ENCODE peak calls at places on chromosomes 12 and 14, in four cellular contexts. I, W, P and D are unnamed samples.

GRCh38 chr14:20757963-20758362 is 10.2 kb upstream of the EDDM3B start:
- DNase-seq in I (no peak), W (no peak), P (no peak), D (peak; percentile 34)

GRCh38 chr14:80658733-80659132 is 282.8 kb downstream of the CEP128 start:
- DNase-seq in I (no peak), W (no peak), P (peak; percentile 79), D (no peak)

GRCh38 chr12:31118831-31119530 is 45.3 kb downstream of the DDX11 start:
- DNase-seq in I (no peak), W (peak; percentile 72), P (no peak), D (no peak)

GRCh38 chr12:75815756-75816155 is 215.8 kb downstream of the PHLDA1 start:
- DNase-seq in I (no peak), W (no peak), P (no peak), D (no peak)

GRCh38 chr14:79043194-79043889 is 873.2 kb downstream of the NRXN3 start:
- DNase-seq in I (no peak), W (no peak), P (no peak), D (no peak)

GRCh38 chr12:40012709-40013108 is 93.2 kb downstream of the SLC2A13 start:
- DNase-seq in I (no peak), W (no peak), P (no peak), D (no peak)

GRCh38 chr12:208813-209212 is 5.1 kb downstream of the SLC6A12 start:
- DNase-seq in I (no peak), W (no peak), P (no peak), D (no peak)

GRCh38 chr14:85853996-85854526 is 324.1 kb downstream of the FLRT2 start:
- DNase-seq in I (no peak), W (no peak), P (no peak), D (no peak)

GRCh38 chr12:98373019-98373554 is 142.3 kb upstream of the TMPO start:
- DNase-seq in I (no peak), W (peak; percentile 43), P (peak; percentile 30), D (no peak)

GRCh38 chr12:43758247-43758727 is 303 bp downstream of the PUS7L start:
- DNase-seq in I (no peak), W (peak; percentile 47), P (peak; percentile 37), D (peak; percentile 39)

GRCh38 chr12:54419088-54419887 is at the start of gene ITGA5:
- DNase-seq in I (peak; percentile 69), W (peak; percentile 58), P (no peak), D (peak; percentile 73)
- TF ChIP-seq EP300 in I (peak; percentile 81), W (no peak), P (no peak), D (no peak)

DNA sequence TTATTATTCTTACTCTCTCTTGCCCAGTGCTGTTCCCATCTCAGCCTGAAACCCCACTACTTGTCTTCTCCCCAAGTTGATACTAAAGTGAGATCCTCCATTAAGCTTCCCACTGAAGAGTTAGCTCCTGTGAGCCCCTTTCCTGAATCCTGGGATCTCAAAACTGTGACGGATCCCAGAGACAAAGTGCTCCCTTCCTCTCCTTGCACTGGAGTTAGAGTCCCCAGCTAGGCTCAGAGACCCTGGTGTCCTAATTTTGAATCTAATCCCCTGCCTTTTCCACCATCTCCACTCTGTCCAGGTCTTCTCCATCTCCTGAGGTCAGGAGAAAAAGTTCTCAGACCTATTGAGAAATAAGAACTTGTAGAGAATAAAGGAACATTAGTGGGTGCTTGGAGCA is 17.6 kb upstream of the TBX3 start:
- DNase-seq in I (no peak), W (no peak), P (no peak), D (no peak)
- H3K27me3 ChIP-seq in I (peaks cover 81% of the 10 kb centered on the region), W (no peaks in the 10 kb centered on the region), P (no peaks in the 10 kb centered on the region), D (peaks cover 78% of the 10 kb centered on the region)

DNA sequence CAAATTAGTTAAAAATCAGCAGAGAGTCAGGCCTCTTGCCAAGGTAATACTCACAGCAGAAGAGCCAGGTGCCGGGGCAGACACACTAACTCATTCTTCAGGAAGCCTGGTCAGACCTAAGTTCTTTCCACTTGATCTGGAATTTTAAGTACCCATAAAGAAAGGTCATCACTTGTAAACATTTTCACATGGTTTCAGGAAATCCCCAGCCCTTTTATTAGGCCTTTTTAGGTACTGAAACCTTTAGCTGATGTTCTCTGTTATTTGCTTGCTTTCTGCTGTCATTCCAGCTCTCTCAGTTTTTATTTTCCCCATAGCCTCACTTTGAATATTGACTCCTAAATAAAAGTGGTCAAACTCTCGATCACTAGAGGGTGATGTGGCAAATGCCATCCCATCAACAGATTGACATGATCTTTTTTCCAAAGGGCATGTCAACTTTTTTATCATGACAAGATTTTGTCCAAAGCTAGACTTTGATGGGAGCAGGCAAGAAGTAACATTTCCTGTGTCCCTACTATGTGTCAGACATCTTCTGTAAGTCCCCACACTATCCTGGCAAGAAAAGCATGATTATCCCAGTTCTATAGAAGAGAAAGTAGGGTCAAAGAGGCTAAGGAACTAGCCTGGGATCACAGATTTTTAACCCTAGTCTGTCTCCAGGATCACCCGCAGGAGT is 5.7 kb downstream of the ISCU start:
- DNase-seq in I (no peak), W (no peak), P (no peak), D (no peak)
- TF ChIP-seq EP300 in I (no peak), W (no peak), P (no peak), D (no peak)

GRCh38 chr14:105871590-105871989 is 345.2 kb downstream of the TMEM121 start:
- DNase-seq in I (no peak), W (no peak), P (no peak), D (no peak)
- H3K27me3 ChIP-seq in I (no peaks in the 10 kb centered on the region), W (no peaks in the 10 kb centered on the region), P (peaks cover 7% of the 10 kb centered on the region), D (no peaks in the 10 kb centered on the region)